ENCODE peak calls at places on chromosomes 4 and X, in ten cellular contexts. Z is stimulated activated CD4-positive, alpha-beta T cell treated with anti-CD3 and anti-CD28 coated beads, Interleukin-4, amount 100 ng/mL, for 24 hours; N is brain pericyte; M is foreskin fibroblast; T is brain microvascular endothelial cell; O is stimulated activated CD8-positive, alpha-beta memory T cell treated with anti-CD3 and anti-CD28 coated beads, Interleukin-4, amount 100 ng/mL, for 4 hours; B is dorsolateral prefrontal cortex; P is SW 1271; W is NCI-H774; R is H9. X is an unnamed sample.

GRCh38 chr4:168475745-168476144 is 4.5 kb downstream of the DDX60L start:
- DNase-seq in W (no peak), N (no peak), O (no peak), R (peak), M (no peak), Z (peak), T (no peak), B (no peak), P (no peak), X (peak)

GRCh38 chrX:108304210-108304609 is 134.0 kb downstream of the COL4A6 start:
- DNase-seq in N (no peak), B (no peak), Z (no peak), P (no peak), R (no peak), M (peak), O (no peak), T (no peak), W (no peak), X (peak)

GRCh38 chrX:18983711-18984380 is at the start of gene PHKA2:
- DNase-seq in B (peak), Z (peak), W (peak), N (no peak), M (peak), P (peak), O (no peak), R (peak), T (peak), X (peak)

GRCh38 chr4:158873795-158874359 is 105.1 kb downstream of the FNIP2 start:
- DNase-seq in O (no peak), N (peak), R (no peak), T (peak), W (no peak), Z (no peak), P (peak), B (no peak), M (peak), X (peak)

GRCh38 chr4:15901996-15902395 is 36.5 kb downstream of the FGFBP1 start:
- DNase-seq in M (no peak), W (no peak), O (no peak), Z (no peak), N (no peak), R (no peak), P (no peak), B (no peak), T (no peak), X (no peak)

GRCh38 chr4:33340168-33340567 is 2620.0 kb downstream of the PCDH7 start:
- DNase-seq in M (no peak), N (no peak), O (no peak), P (no peak), Z (no peak), R (no peak), W (no peak), B (no peak), T (no peak), X (no peak)

GRCh38 chrX:7330971-7331746 is 183.2 kb upstream of the PUDP start:
- DNase-seq in M (peak), T (peak), Z (no peak), W (no peak), O (no peak), R (no peak), B (no peak), N (peak), P (no peak), X (no peak)

GRCh38 chr4:3335982-3336381 is 43.2 kb downstream of the RGS12 start:
- DNase-seq in O (no peak), M (no peak), W (no peak), B (no peak), R (no peak), N (no peak), T (no peak), P (no peak), Z (no peak), X (no peak)

GRCh38 chr4:188930822-188931221 is 791.6 kb downstream of the TRIML1 start:
- DNase-seq in P (no peak), N (no peak), T (no peak), R (no peak), W (no peak), B (no peak), O (no peak), Z (no peak), M (no peak), X (no peak)

GRCh38 chrX:39896951-39897740 is 200.6 kb downstream of the BCOR start:
- DNase-seq in N (no peak), O (no peak), Z (no peak), P (peak), W (no peak), B (no peak), M (peak), T (peak), R (peak), X (no peak)

GRCh38 chrX:34365482-34365881 is 233.4 kb upstream of the FAM47A start:
- DNase-seq in N (peak), R (no peak), P (no peak), W (no peak), O (no peak), M (peak), Z (no peak), T (peak), B (no peak), X (peak)

GRCh38 chrX:121000589-121000988 is 15.0 kb upstream of the CT47A1 start:
- DNase-seq in O (no peak), M (peak), Z (no peak), N (no peak), R (no peak), B (no peak), T (no peak), W (no peak), P (no peak), X (peak)

GRCh38 chrX:133726642-133727041 is 258.8 kb downstream of the GPC3 start:
- DNase-seq in R (no peak), B (no peak), N (no peak), M (no peak), Z (no peak), P (peak), O (no peak), T (no peak), W (no peak), X (no peak)

GRCh38 chrX:133783273-133783672 is 202.1 kb downstream of the GPC3 start:
- DNase-seq in N (no peak), M (no peak), P (no peak), T (no peak), R (no peak), W (no peak), Z (no peak), B (no peak), O (no peak), X (no peak)

GRCh38 chr4:111838406-111838930 is 306.8 kb upstream of the FAM241A start:
- DNase-seq in Z (no peak), O (no peak), N (no peak), B (no peak), R (no peak), M (no peak), P (no peak), T (no peak), W (no peak), X (no peak)

GRCh38 chrX:22135171-22135711 is 103.1 kb downstream of the PHEX start:
- DNase-seq in W (no peak), B (no peak), M (peak), O (no peak), R (no peak), N (peak), T (peak), P (no peak), Z (no peak), X (peak)

GRCh38 chr4:149784018-149784417 is 31.6 kb downstream of the IQCM start:
- DNase-seq in N (no peak), O (no peak), W (no peak), B (no peak), P (no peak), T (peak), M (peak), R (no peak), Z (no peak), X (peak)

X was measured in dermis blood vessel endothelial cell.